ENCODE peak calls at places on chromosomes 5 and 9, in nine cellular contexts. C is neural crest cell, A is A172, K is NCI-H510A treated with DMSO at 0.1 percent for 48 hours, X is Ammon's horn, T is colonic mucosa, S is globus pallidus, F is SJSA1, H is hepatocyte. N is an unnamed sample.

GRCh38 chr9:86731511-86731993 is 215.8 kb downstream of the GAS1 start:
- DNase-seq in S (no peak), H (no peak), F (no peak), X (no peak), K (no peak), T (no peak), A (peak), C (no peak), N (no peak)

GRCh38 chr5:170057311-170057710 is 48.4 kb upstream of the FOXI1 start:
- DNase-seq in X (no peak), S (no peak), H (no peak), T (no peak), K (no peak), A (no peak), C (no peak), F (no peak), N (no peak)

GRCh38 chr9:20884985-20885593 is 146.4 kb downstream of the HACD4 start:
- DNase-seq in H (peak), K (peak), F (peak), C (peak), X (peak), A (peak), S (peak), T (peak), N (no peak)

GRCh38 chr5:83991566-83992224 is 271.0 kb upstream of the HAPLN1 start:
- DNase-seq in H (no peak), A (no peak), T (no peak), C (no peak), K (no peak), S (no peak), X (no peak), F (no peak), N (no peak)

GRCh38 chr9:121185178-121185745 is 16.4 kb downstream of the RAB14 start:
- DNase-seq in C (no peak), T (no peak), S (no peak), K (no peak), H (no peak), F (no peak), X (no peak), A (no peak), N (no peak)

GRCh38 chr9:7033091-7033490 is 275.3 kb downstream of the KDM4C start:
- DNase-seq in A (no peak), F (no peak), H (no peak), S (no peak), T (no peak), C (no peak), X (no peak), K (no peak), N (no peak)

GRCh38 chr5:150487199-150488061 is 20.5 kb upstream of the NDST1 start:
- DNase-seq in A (no peak), S (peak), F (peak), X (peak), C (no peak), H (peak), T (peak), K (peak), N (no peak)

GRCh38 chr5:131457193-131457592 is 177.8 kb downstream of the RAPGEF6 start:
- DNase-seq in S (no peak), X (no peak), F (no peak), C (no peak), A (no peak), K (no peak), H (no peak), T (no peak), N (no peak)

GRCh38 chr9:135343733-135344522 is 135.7 kb upstream of the PPP1R26 start:
- DNase-seq in C (peak), X (peak), K (peak), A (peak), H (peak), S (peak), T (peak), F (peak), N (no peak)

GRCh38 chr9:124452841-124453585 is 2.8 kb downstream of the ADGRD2 start:
- DNase-seq in C (no peak), F (no peak), S (no peak), H (no peak), A (no peak), T (no peak), K (no peak), X (no peak), N (no peak)

GRCh38 chr9:109311731-109312130 is 9.1 kb downstream of the EPB41L4B start:
- DNase-seq in S (no peak), K (no peak), A (no peak), H (no peak), X (no peak), T (no peak), F (no peak), C (no peak), N (no peak)

GRCh38 chr5:75434107-75434506 is 77.3 kb downstream of the CERT1 start:
- DNase-seq in C (no peak), F (no peak), A (no peak), H (no peak), S (no peak), X (no peak), K (no peak), T (no peak), N (no peak)

GRCh38 chr5:139422307-139422893 is 16.9 kb downstream of the DNAJC18 start:
- DNase-seq in T (peak), A (peak), K (peak), C (peak), S (peak), F (peak), H (peak), X (peak), N (peak)

GRCh38 chr9:38707885-38708640 is 11.9 kb downstream of the FAM240B start:
- DNase-seq in F (no peak), S (no peak), K (peak), X (no peak), T (no peak), C (no peak), H (no peak), A (peak), N (no peak)

GRCh38 chr9:20538956-20539355 is 83.3 kb downstream of the MLLT3 start:
- DNase-seq in T (no peak), K (no peak), C (no peak), X (no peak), A (no peak), F (no peak), S (no peak), H (no peak), N (no peak)

GRCh38 chr9:72998363-72998762 is 45.5 kb upstream of the ALDH1A1 start:
- DNase-seq in H (no peak), S (no peak), T (no peak), F (no peak), C (no peak), A (no peak), X (no peak), K (no peak), N (no peak)

GRCh38 chr5:166004006-166004405 is 2287.4 kb upstream of the WWC1 start:
- DNase-seq in A (no peak), F (no peak), C (no peak), H (no peak), X (no peak), S (no peak), T (no peak), K (no peak), N (no peak)

GRCh38 chr9:4305586-4305985 is 5.7 kb upstream of the GLIS3 start:
- DNase-seq in S (no peak), A (no peak), X (no peak), T (no peak), C (no peak), K (no peak), H (no peak), F (no peak), N (no peak)

GRCh38 chr5:13994606-13995336 is 50.3 kb upstream of the DNAH5 start:
- DNase-seq in C (no peak), X (no peak), T (no peak), F (no peak), K (peak), H (no peak), A (no peak), S (no peak), N (no peak)

GRCh38 chr9:132973713-132974112 is 4.8 kb upstream of the GFI1B start:
- DNase-seq in K (no peak), A (peak), H (no peak), T (no peak), X (no peak), F (no peak), S (no peak), C (no peak), N (no peak)

GRCh38 chr5:142387022-142387682 is 62.3 kb upstream of the SPRY4 start:
- DNase-seq in X (no peak), F (no peak), C (no peak), H (no peak), A (no peak), S (no peak), T (no peak), K (no peak), N (peak)

GRCh38 chr9:104836235-104836634 is 72.3 kb downstream of the NIPSNAP3B start:
- DNase-seq in X (no peak), S (no peak), C (no peak), K (peak), T (no peak), F (no peak), A (no peak), H (no peak), N (peak)